ENCODE peak calls at places on chromosomes 3 and 15, in six cellular contexts. H is transverse colon, I is SK-N-SH, K is esophagus muscularis mucosa, Z is upper lobe of left lung, S is tibial nerve. G is an unnamed sample.

GRCh38 chr3:11037241-11037873 is 44.8 kb downstream of the SLC6A1 start:
- DNase-seq in H (no peak), S (no peak), I (no peak), K (no peak), Z (no peak), G (no peak)

GRCh38 chr3:108538083-108538482 is 27.7 kb upstream of the MYH15 start:
- DNase-seq in K (no peak), I (no peak), H (no peak), Z (no peak), S (no peak), G (no peak)

GRCh38 chr3:16315623-16316022 is 50.6 kb downstream of the OXNAD1 start:
- DNase-seq in I (no peak), Z (no peak), K (peak), H (no peak), S (no peak), G (no peak)

GRCh38 chr15:71411538-71412482 is 296.5 kb downstream of the THSD4 start:
- DNase-seq in Z (no peak), S (no peak), H (peak), K (no peak), I (no peak), G (no peak)

GRCh38 chr15:31292391-31293020 is 34.1 kb upstream of the KLF13 start:
- DNase-seq in H (no peak), S (peak), I (no peak), K (peak), Z (no peak), G (no peak)

GRCh38 chr3:190252080-190252479 is 70.2 kb downstream of the CLDN1 start:
- DNase-seq in H (no peak), S (no peak), I (no peak), K (no peak), Z (no peak), G (no peak)

GRCh38 chr3:95002665-95003064 is 939.8 kb downstream of the NSUN3 start:
- DNase-seq in I (peak), Z (no peak), K (no peak), S (no peak), H (no peak), G (no peak)

GRCh38 chr3:101803939-101804338 is 24.9 kb downstream of the NXPE3 start:
- DNase-seq in Z (no peak), H (no peak), I (no peak), S (no peak), K (no peak), G (no peak)

GRCh38 chr3:44072601-44073540 is 168.8 kb upstream of the TOPAZ1 start:
- DNase-seq in I (no peak), Z (no peak), S (no peak), H (no peak), K (peak), G (no peak)

GRCh38 chr15:68612979-68613740 is 34.4 kb downstream of the CORO2B start:
- DNase-seq in K (no peak), H (no peak), I (no peak), Z (no peak), S (no peak), G (no peak)

GRCh38 chr3:42691861-42692666 is 6.7 kb downstream of the KLHL40 start:
- DNase-seq in Z (no peak), S (no peak), H (no peak), I (no peak), K (no peak), G (no peak)

GRCh38 chr3:86984271-86984670 is 6.7 kb downstream of the VGLL3 start:
- DNase-seq in I (no peak), S (no peak), Z (no peak), K (no peak), H (no peak), G (no peak)

GRCh38 chr15:92801774-92802464 is 98.2 kb upstream of the CHD2 start:
- DNase-seq in K (no peak), Z (no peak), S (peak), H (peak), I (no peak), G (peak)

GRCh38 chr3:154060606-154061380 is 60.4 kb upstream of the ARHGEF26 start:
- DNase-seq in H (no peak), I (no peak), S (no peak), Z (no peak), K (no peak), G (no peak)

GRCh38 chr15:101641894-101642293 is 10.3 kb downstream of the TM2D3 start:
- DNase-seq in I (peak), S (no peak), H (no peak), Z (no peak), K (no peak), G (no peak)

GRCh38 chr3:145915787-145916186 is 245.2 kb downstream of the PLOD2 start:
- DNase-seq in I (no peak), Z (no peak), K (no peak), S (no peak), H (no peak), G (no peak)

GRCh38 chr15:40103124-40103858 is 5.4 kb downstream of the BMF start:
- DNase-seq in I (peak), H (peak), Z (peak), S (peak), K (no peak), G (peak)

GRCh38 chr3:9398715-9399708 is 1.6 kb downstream of the SETD5 start:
- DNase-seq in K (no peak), H (no peak), I (no peak), S (no peak), Z (no peak), G (peak)

GRCh38 chr3:172181936-172182708 is 142.7 kb downstream of the FNDC3B start:
- DNase-seq in H (no peak), Z (no peak), S (no peak), I (no peak), K (no peak), G (no peak)

GRCh38 chr3:169699536-169700050 is 36.1 kb upstream of the MECOM start:
- DNase-seq in I (no peak), H (no peak), S (peak), K (peak), Z (no peak), G (peak)

GRCh38 chr3:52272831-52273230 is 5.6 kb downstream of the WDR82 start:
- DNase-seq in K (no peak), Z (no peak), H (no peak), I (no peak), S (no peak), G (peak)

GRCh38 chr3:49271047-49271446 is 6.0 kb downstream of the C3orf62 start:
- DNase-seq in S (no peak), K (no peak), Z (no peak), H (no peak), I (no peak), G (peak)

GRCh38 chr3:170322501-170323328 is 34.8 kb upstream of the SKIL start:
- DNase-seq in K (no peak), S (no peak), Z (no peak), H (no peak), I (no peak), G (no peak)

GRCh38 chr3:116920836-116921596 is 211.4 kb downstream of the TUSC7 start:
- DNase-seq in S (no peak), Z (no peak), K (no peak), I (no peak), H (no peak), G (no peak)

GRCh38 chr3:158106773-158107461 is 697 bp upstream of the SHOX2 start:
- DNase-seq in S (no peak), K (no peak), Z (peak), I (peak), H (no peak), G (no peak)

GRCh38 chr15:40407343-40407990 is 1.9 kb downstream of the IVD start:
- DNase-seq in K (no peak), S (no peak), H (no peak), I (no peak), Z (no peak), G (no peak)

GRCh38 chr15:48541659-48542334 is 103.7 kb downstream of the FBN1 start:
- DNase-seq in Z (no peak), H (no peak), K (no peak), S (no peak), I (peak), G (no peak)

GRCh38 chr15:93458567-93458966 is 369.6 kb upstream of the RGMA start:
- DNase-seq in I (no peak), Z (no peak), K (no peak), S (no peak), H (no peak), G (no peak)

GRCh38 chr3:125212096-125212508 is 446 bp downstream of the SLC12A8 start:
- DNase-seq in K (no peak), S (no peak), I (peak), Z (peak), H (no peak), G (no peak)
- H3K4me3 ChIP-seq in K (peak), S (no peak), I (no peak), Z (peak), H (peak), G (peak)

DNA sequence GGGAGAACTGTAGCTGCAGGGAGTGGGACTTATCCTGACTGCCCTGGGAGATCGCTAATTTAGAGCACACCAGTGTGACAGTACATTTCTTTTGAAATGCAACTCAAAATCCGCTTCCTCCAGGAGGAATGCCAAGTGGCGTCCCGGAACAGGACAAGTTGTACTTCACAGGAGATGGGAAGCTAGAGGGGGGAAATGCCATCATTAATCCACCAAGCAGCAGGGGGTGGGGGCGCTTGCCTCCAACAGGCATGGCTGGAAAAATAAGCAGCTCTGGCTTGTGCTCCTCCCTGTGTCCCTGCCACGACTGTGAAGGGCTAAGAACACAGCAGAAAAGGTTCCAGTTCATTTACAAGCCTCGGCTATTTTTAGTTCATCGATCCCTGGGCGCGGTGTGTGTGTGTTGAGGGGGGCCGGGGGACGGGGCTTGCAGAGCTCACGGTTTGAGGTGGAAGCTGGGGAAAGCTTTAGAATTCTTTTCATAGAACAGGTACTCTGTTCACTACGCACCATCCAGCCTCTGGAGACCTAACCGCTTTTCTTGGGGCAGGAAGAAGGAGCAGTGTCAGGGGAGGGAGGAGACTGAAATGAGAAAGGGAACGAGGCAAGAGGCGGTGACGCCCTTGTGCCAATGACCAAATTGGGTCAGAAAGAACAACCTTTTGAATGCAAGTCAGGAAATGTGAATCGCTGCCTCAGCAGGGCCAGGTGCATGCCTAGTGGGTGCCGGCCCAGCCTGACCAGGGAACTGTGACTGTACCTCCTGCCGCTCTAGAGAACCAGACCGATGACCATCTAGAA is 51.8 kb upstream of the DGKG start:
- DNase-seq in Z (no peak), S (peak), H (peak), K (peak), I (peak), G (no peak)
- TF ChIP-seq EP300 in Z (peak), S (no peak), H (peak), K (peak), I (no peak), G (no peak)

GRCh38 chr3:181710581-181711255 is 1.0 kb upstream of the SOX2 start:
- DNase-seq in S (no peak), Z (peak), K (no peak), I (no peak), H (no peak), G (no peak)
- H3K4me3 ChIP-seq in S (peak), Z (no peak), K (peak), I (no peak), H (no peak), G (no peak)

GRCh38 chr3:124246949-124247348 is 255.0 kb upstream of the ROPN1 start:
- DNase-seq in I (no peak), H (peak), K (no peak), S (no peak), Z (no peak), G (no peak)

GRCh38 chr3:124243253-124243859 is 251.4 kb upstream of the ROPN1 start:
- DNase-seq in Z (no peak), I (no peak), H (no peak), S (no peak), K (no peak), G (no peak)

GRCh38 chr3:124250053-124250452 is 258.1 kb upstream of the ROPN1 start:
- DNase-seq in Z (no peak), S (no peak), I (no peak), K (no peak), H (no peak), G (no peak)

GRCh38 chr3:124246366-124246765 is 254.4 kb upstream of the ROPN1 start:
- DNase-seq in Z (no peak), K (no peak), I (no peak), H (no peak), S (no peak), G (no peak)

GRCh38 chr3:124248471-124249028 is 256.6 kb upstream of the ROPN1 start:
- DNase-seq in I (peak), S (no peak), H (peak), K (no peak), Z (no peak), G (no peak)
- TF ChIP-seq EP300 in I (peak), S (peak), H (peak), K (peak), Z (peak), G (no peak)

GRCh38 chr15:99635794-99636193 is 70.0 kb downstream of the MEF2A start:
- DNase-seq in I (no peak), K (no peak), S (no peak), Z (no peak), H (no peak), G (no peak)

GRCh38 chr15:99632521-99632920 is 66.7 kb downstream of the MEF2A start:
- DNase-seq in K (no peak), I (no peak), Z (no peak), S (no peak), H (no peak), G (no peak)

GRCh38 chr15:99634576-99634975 is 68.8 kb downstream of the MEF2A start:
- DNase-seq in H (no peak), I (no peak), K (no peak), S (no peak), Z (no peak), G (no peak)

GRCh38 chr15:99633655-99634054 is 67.9 kb downstream of the MEF2A start:
- DNase-seq in S (no peak), I (no peak), K (no peak), Z (no peak), H (no peak), G (no peak)

GRCh38 chr15:99635145-99635544 is 69.4 kb downstream of the MEF2A start:
- DNase-seq in H (no peak), K (no peak), Z (no peak), I (no peak), S (no peak), G (no peak)
- H3K4me3 ChIP-seq in H (no peak), K (no peak), Z (no peak), I (no peak), S (no peak), G (no peak)

GRCh38 chr3:99817437-99818240 is at the start of gene CMSS1:
- DNase-seq in H (peak), I (peak), S (peak), K (peak), Z (peak), G (peak)
- TF ChIP-seq EP300 in H (no peak), I (peak), S (peak), K (no peak), Z (no peak), G (no peak)

DNA sequence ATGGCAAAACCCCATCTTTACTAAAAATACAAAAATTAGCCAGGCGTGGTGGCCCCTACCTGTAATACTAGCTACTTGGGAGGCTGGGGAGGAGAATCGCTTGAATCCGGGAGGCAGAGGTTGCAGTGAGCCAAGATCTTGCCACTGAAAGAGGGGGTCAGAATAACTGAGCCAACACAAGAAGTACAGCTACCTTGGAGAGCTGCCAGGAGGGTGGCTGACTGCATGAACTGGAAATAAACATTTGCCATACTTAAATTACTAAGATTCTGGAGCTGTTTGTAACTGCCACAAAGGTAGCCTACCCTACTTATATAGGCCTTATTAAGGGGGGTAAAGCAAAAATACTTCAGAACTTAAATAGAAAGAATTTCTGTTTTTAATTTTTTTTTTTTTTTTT is 15.4 kb upstream of the PIK3CB start:
- DNase-seq in Z (no peak), H (no peak), I (no peak), S (no peak), K (no peak), G (no peak)
- H3K4me3 ChIP-seq in Z (no peak), H (no peak), I (no peak), S (no peak), K (no peak), G (no peak)

DNA sequence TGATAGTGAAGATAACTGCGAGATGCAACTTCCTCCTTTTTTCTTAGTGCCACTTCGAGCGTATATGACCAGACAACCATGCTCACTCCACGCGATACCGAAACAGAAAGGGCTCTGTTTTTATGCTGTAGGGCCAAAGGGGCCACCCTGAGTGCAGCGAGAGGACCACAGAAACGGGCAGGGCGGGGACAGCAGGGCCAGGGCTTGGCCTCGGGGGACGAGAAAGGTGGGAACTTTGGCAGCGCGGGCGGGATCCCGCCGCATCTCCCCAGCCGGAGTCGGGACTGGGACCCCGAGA is 480 bp downstream of the VPS13C start:
- DNase-seq in S (peak), H (peak), I (no peak), K (no peak), Z (no peak), G (peak)
- TF ChIP-seq EP300 in S (no peak), H (no peak), I (no peak), K (no peak), Z (no peak), G (no peak)

GRCh38 chr3:178634975-178635374 is 98.7 kb downstream of the KCNMB2 start:
- DNase-seq in K (no peak), H (no peak), S (no peak), Z (no peak), I (no peak), G (no peak)
- H3K4me3 ChIP-seq in K (no peak), H (no peak), S (no peak), Z (no peak), I (no peak), G (no peak)

G was measured in ovary.